ENCODE peak calls at places on chromosomes 2 and 18, in nine cellular contexts. One of them, this sample, is unnamed. For H3K4me1, the result is how much of the 10 kb centered on the place peaks cover.

GRCh38 chr2:238504181-238504711 is 77.5 kb downstream of the ASB1 start:
- DNase-seq in kidney: no peak
- DNase-seq in CD8-positive, alpha-beta memory T cell: no peak
- DNase-seq in right cardiac atrium: no peak
- DNase-seq in Karpas-422: no peak
- DNase-seq in heart right ventricle: no peak
- DNase-seq in HepG2: no peak
- DNase-seq in esophagus squamous epithelium: no peak
- DNase-seq in astrocyte: no peak
- DNase-seq in this sample: peak

GRCh38 chr2:29209551-29209950 is 94.3 kb downstream of the CLIP4 start:
- DNase-seq in CD8-positive, alpha-beta memory T cell: no peak
- DNase-seq in astrocyte: no peak
- DNase-seq in esophagus squamous epithelium: no peak
- DNase-seq in Karpas-422: no peak
- DNase-seq in right cardiac atrium: no peak
- DNase-seq in heart right ventricle: no peak
- DNase-seq in HepG2: no peak
- DNase-seq in kidney: no peak
- DNase-seq in this sample: no peak

GRCh38 chr2:71670430-71670795 is 217.1 kb downstream of the DYSF start:
- DNase-seq in esophagus squamous epithelium: no peak
- DNase-seq in kidney: peak
- DNase-seq in CD8-positive, alpha-beta memory T cell: no peak
- DNase-seq in Karpas-422: no peak
- DNase-seq in HepG2: no peak
- DNase-seq in right cardiac atrium: no peak
- DNase-seq in astrocyte: no peak
- DNase-seq in heart right ventricle: no peak
- DNase-seq in this sample: peak

GRCh38 chr2:150450765-150451164 is 36.7 kb downstream of the RND3 start:
- DNase-seq in CD8-positive, alpha-beta memory T cell: no peak
- DNase-seq in kidney: no peak
- DNase-seq in astrocyte: no peak
- DNase-seq in Karpas-422: no peak
- DNase-seq in heart right ventricle: no peak
- DNase-seq in esophagus squamous epithelium: no peak
- DNase-seq in right cardiac atrium: no peak
- DNase-seq in HepG2: no peak
- DNase-seq in this sample: no peak

GRCh38 chr2:39223909-39224308 is 19.9 kb downstream of the CDKL4 start:
- DNase-seq in esophagus squamous epithelium: no peak
- DNase-seq in CD8-positive, alpha-beta memory T cell: no peak
- DNase-seq in right cardiac atrium: no peak
- DNase-seq in kidney: no peak
- DNase-seq in heart right ventricle: no peak
- DNase-seq in Karpas-422: no peak
- DNase-seq in astrocyte: no peak
- DNase-seq in HepG2: no peak
- DNase-seq in this sample: no peak

GRCh38 chr18:34789768-34790344 is 79.8 kb downstream of the DTNA start:
- DNase-seq in kidney: no peak
- DNase-seq in HepG2: no peak
- DNase-seq in astrocyte: no peak
- DNase-seq in right cardiac atrium: no peak
- DNase-seq in esophagus squamous epithelium: no peak
- DNase-seq in CD8-positive, alpha-beta memory T cell: no peak
- DNase-seq in heart right ventricle: no peak
- DNase-seq in Karpas-422: no peak
- DNase-seq in this sample: no peak

GRCh38 chr18:32910694-32911296 is 138.0 kb upstream of the KLHL14 start:
- DNase-seq in HepG2: peak
- DNase-seq in kidney: no peak
- DNase-seq in heart right ventricle: no peak
- DNase-seq in Karpas-422: peak
- DNase-seq in right cardiac atrium: no peak
- DNase-seq in CD8-positive, alpha-beta memory T cell: no peak
- DNase-seq in esophagus squamous epithelium: no peak
- DNase-seq in astrocyte: peak
- DNase-seq in this sample: no peak

GRCh38 chr2:10167316-10167715 is 44.8 kb downstream of the RRM2 start:
- DNase-seq in astrocyte: no peak
- DNase-seq in kidney: no peak
- DNase-seq in right cardiac atrium: no peak
- DNase-seq in Karpas-422: no peak
- DNase-seq in heart right ventricle: no peak
- DNase-seq in esophagus squamous epithelium: no peak
- DNase-seq in CD8-positive, alpha-beta memory T cell: no peak
- DNase-seq in HepG2: no peak
- DNase-seq in this sample: no peak

GRCh38 chr18:67104700-67105284 is 411.7 kb downstream of the DSEL start:
- DNase-seq in esophagus squamous epithelium: no peak
- DNase-seq in astrocyte: peak
- DNase-seq in kidney: no peak
- DNase-seq in heart right ventricle: peak
- DNase-seq in HepG2: peak
- DNase-seq in CD8-positive, alpha-beta memory T cell: peak
- DNase-seq in Karpas-422: peak
- DNase-seq in right cardiac atrium: peak
- DNase-seq in this sample: no peak

GRCh38 chr2:179049203-179049545 is 763 bp downstream of the CCDC141 start:
- DNase-seq in CD8-positive, alpha-beta memory T cell: peak
- DNase-seq in Karpas-422: no peak
- DNase-seq in astrocyte: no peak
- DNase-seq in heart right ventricle: no peak
- DNase-seq in esophagus squamous epithelium: no peak
- DNase-seq in kidney: no peak
- DNase-seq in right cardiac atrium: no peak
- DNase-seq in HepG2: no peak
- DNase-seq in this sample: no peak

GRCh38 chr2:78999410-78999809 is 26.1 kb upstream of the REG3G start:
- DNase-seq in heart right ventricle: no peak
- DNase-seq in Karpas-422: peak
- DNase-seq in astrocyte: no peak
- DNase-seq in HepG2: no peak
- DNase-seq in CD8-positive, alpha-beta memory T cell: no peak
- DNase-seq in esophagus squamous epithelium: no peak
- DNase-seq in right cardiac atrium: no peak
- DNase-seq in kidney: no peak
- DNase-seq in this sample: no peak

GRCh38 chr2:224268441-224268840 is 133.5 kb downstream of the FAM124B start:
- DNase-seq in kidney: no peak
- DNase-seq in right cardiac atrium: no peak
- DNase-seq in heart right ventricle: no peak
- DNase-seq in Karpas-422: no peak
- DNase-seq in astrocyte: peak
- DNase-seq in esophagus squamous epithelium: no peak
- DNase-seq in HepG2: peak
- DNase-seq in CD8-positive, alpha-beta memory T cell: no peak
- DNase-seq in this sample: no peak

GRCh38 chr2:86371482-86372002 is 34.1 kb upstream of the REEP1 start:
- DNase-seq in Karpas-422: no peak
- DNase-seq in astrocyte: no peak
- DNase-seq in esophagus squamous epithelium: no peak
- DNase-seq in right cardiac atrium: no peak
- DNase-seq in heart right ventricle: no peak
- DNase-seq in CD8-positive, alpha-beta memory T cell: no peak
- DNase-seq in HepG2: no peak
- DNase-seq in kidney: no peak
- DNase-seq in this sample: no peak

GRCh38 chr2:1080984-1081383 is 130.3 kb downstream of the SNTG2 start:
- DNase-seq in CD8-positive, alpha-beta memory T cell: no peak
- DNase-seq in heart right ventricle: no peak
- DNase-seq in esophagus squamous epithelium: no peak
- DNase-seq in right cardiac atrium: no peak
- DNase-seq in astrocyte: no peak
- DNase-seq in Karpas-422: no peak
- DNase-seq in kidney: no peak
- DNase-seq in HepG2: no peak
- DNase-seq in this sample: no peak

GRCh38 chr2:154826827-154827226 is 128.3 kb downstream of the KCNJ3 start:
- DNase-seq in esophagus squamous epithelium: no peak
- DNase-seq in HepG2: no peak
- DNase-seq in astrocyte: no peak
- DNase-seq in CD8-positive, alpha-beta memory T cell: no peak
- DNase-seq in right cardiac atrium: no peak
- DNase-seq in Karpas-422: no peak
- DNase-seq in kidney: no peak
- DNase-seq in heart right ventricle: no peak
- DNase-seq in this sample: no peak

GRCh38 chr2:174662459-174662858 is 64.9 kb upstream of the WIPF1 start:
- DNase-seq in heart right ventricle: no peak
- DNase-seq in CD8-positive, alpha-beta memory T cell: no peak
- DNase-seq in Karpas-422: no peak
- DNase-seq in astrocyte: peak
- DNase-seq in HepG2: no peak
- DNase-seq in kidney: no peak
- DNase-seq in right cardiac atrium: no peak
- DNase-seq in esophagus squamous epithelium: no peak
- DNase-seq in this sample: peak

GRCh38 chr2:157443795-157444642 is at the start of gene CYTIP:
- DNase-seq in HepG2: no peak
- DNase-seq in heart right ventricle: peak
- DNase-seq in Karpas-422: peak
- DNase-seq in astrocyte: no peak
- DNase-seq in kidney: no peak
- DNase-seq in CD8-positive, alpha-beta memory T cell: peak
- DNase-seq in right cardiac atrium: peak
- DNase-seq in esophagus squamous epithelium: peak
- DNase-seq in this sample: no peak

GRCh38 chr2:40471868-40472267 is 20.0 kb upstream of the SLC8A1 start:
- DNase-seq in right cardiac atrium: no peak
- DNase-seq in CD8-positive, alpha-beta memory T cell: no peak
- DNase-seq in kidney: no peak
- DNase-seq in Karpas-422: no peak
- DNase-seq in esophagus squamous epithelium: no peak
- DNase-seq in HepG2: peak
- DNase-seq in heart right ventricle: no peak
- DNase-seq in astrocyte: no peak
- DNase-seq in this sample: no peak

GRCh38 chr2:199309411-199309810 is 148.3 kb downstream of the SATB2 start:
- DNase-seq in HepG2: no peak
- DNase-seq in astrocyte: no peak
- DNase-seq in heart right ventricle: no peak
- DNase-seq in esophagus squamous epithelium: no peak
- DNase-seq in right cardiac atrium: no peak
- DNase-seq in kidney: no peak
- DNase-seq in Karpas-422: no peak
- DNase-seq in CD8-positive, alpha-beta memory T cell: no peak
- DNase-seq in this sample: no peak

DNA sequence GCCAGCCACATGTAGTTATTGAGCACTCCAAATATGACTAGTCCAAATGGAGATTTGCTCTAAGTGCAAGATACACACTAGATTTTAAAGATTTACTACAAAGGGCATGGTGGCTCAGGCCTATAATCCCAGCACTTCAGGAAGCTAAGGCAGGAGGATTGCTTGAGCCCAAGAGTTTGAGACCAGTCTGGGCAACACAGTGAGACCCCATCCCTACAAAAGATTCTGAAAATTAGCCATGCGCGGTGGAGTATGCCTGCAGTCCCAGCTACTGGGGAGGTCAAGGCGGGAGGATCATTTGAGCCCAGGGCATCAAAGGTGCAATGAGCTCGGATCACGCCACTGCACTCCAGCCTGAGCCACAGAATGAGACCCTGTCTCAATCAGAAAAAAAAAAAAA is 93.5 kb upstream of the HNRNPA3 start:
- DNase-seq in Karpas-422: no peak
- DNase-seq in right cardiac atrium: no peak
- DNase-seq in heart right ventricle: no peak
- DNase-seq in CD8-positive, alpha-beta memory T cell: no peak
- DNase-seq in HepG2: no peak
- DNase-seq in astrocyte: no peak
- DNase-seq in esophagus squamous epithelium: no peak
- DNase-seq in kidney: no peak
- DNase-seq in this sample: no peak
- H3K27ac ChIP-seq in Karpas-422: no peak
- H3K27ac ChIP-seq in right cardiac atrium: no peak
- H3K27ac ChIP-seq in heart right ventricle: no peak
- H3K27ac ChIP-seq in CD8-positive, alpha-beta memory T cell: no peak
- H3K27ac ChIP-seq in HepG2: no peak
- H3K27ac ChIP-seq in astrocyte: no peak
- H3K27ac ChIP-seq in esophagus squamous epithelium: no peak
- H3K27ac ChIP-seq in kidney: no peak
- H3K27ac ChIP-seq in this sample: no peak

DNA sequence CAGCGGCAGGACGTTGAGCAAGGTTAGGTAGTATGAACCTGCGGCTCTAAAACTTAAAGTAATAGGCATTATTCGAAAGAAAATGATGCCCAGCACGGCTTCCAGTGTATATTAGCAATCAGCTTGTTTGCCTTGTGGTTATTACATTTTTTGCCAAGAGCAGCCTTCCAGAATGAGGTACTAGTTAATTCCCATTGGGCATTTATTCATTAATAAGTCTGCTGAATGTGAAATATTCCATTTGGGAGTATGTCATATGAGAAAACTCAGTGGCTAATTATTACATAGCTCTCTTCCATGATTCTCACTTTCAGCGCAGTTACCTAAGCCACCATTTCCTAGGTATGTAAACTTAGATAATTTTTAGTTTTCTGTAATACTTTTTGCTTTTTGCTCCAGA is 12.9 kb downstream of the CRIM1 start:
- DNase-seq in esophagus squamous epithelium: no peak
- DNase-seq in CD8-positive, alpha-beta memory T cell: no peak
- DNase-seq in Karpas-422: no peak
- DNase-seq in HepG2: no peak
- DNase-seq in heart right ventricle: no peak
- DNase-seq in right cardiac atrium: no peak
- DNase-seq in kidney: no peak
- DNase-seq in astrocyte: no peak
- DNase-seq in this sample: no peak
- H3K4me3 ChIP-seq in esophagus squamous epithelium: peak
- H3K4me3 ChIP-seq in CD8-positive, alpha-beta memory T cell: no peak
- H3K4me3 ChIP-seq in Karpas-422: no peak
- H3K4me3 ChIP-seq in HepG2: no peak
- H3K4me3 ChIP-seq in heart right ventricle: no peak
- H3K4me3 ChIP-seq in right cardiac atrium: no peak
- H3K4me3 ChIP-seq in kidney: peak
- H3K4me3 ChIP-seq in astrocyte: no peak
- H3K4me3 ChIP-seq in this sample: no peak

GRCh38 chr2:240437861-240438809 is 2.7 kb downstream of the GPC1 start:
- DNase-seq in right cardiac atrium: peak
- DNase-seq in CD8-positive, alpha-beta memory T cell: peak
- DNase-seq in astrocyte: peak
- DNase-seq in HepG2: peak
- DNase-seq in heart right ventricle: peak
- DNase-seq in kidney: peak
- DNase-seq in esophagus squamous epithelium: no peak
- DNase-seq in Karpas-422: peak
- DNase-seq in this sample: no peak
- H3K4me1 ChIP-seq in right cardiac atrium: under half
- H3K4me1 ChIP-seq in CD8-positive, alpha-beta memory T cell: under half
- H3K4me1 ChIP-seq in astrocyte: under half
- H3K4me1 ChIP-seq in HepG2: under half
- H3K4me1 ChIP-seq in heart right ventricle: under half
- H3K4me1 ChIP-seq in kidney: under half
- H3K4me1 ChIP-seq in esophagus squamous epithelium: half or more
- H3K4me1 ChIP-seq in Karpas-422: under half
- H3K4me1 ChIP-seq in this sample: under half

DNA sequence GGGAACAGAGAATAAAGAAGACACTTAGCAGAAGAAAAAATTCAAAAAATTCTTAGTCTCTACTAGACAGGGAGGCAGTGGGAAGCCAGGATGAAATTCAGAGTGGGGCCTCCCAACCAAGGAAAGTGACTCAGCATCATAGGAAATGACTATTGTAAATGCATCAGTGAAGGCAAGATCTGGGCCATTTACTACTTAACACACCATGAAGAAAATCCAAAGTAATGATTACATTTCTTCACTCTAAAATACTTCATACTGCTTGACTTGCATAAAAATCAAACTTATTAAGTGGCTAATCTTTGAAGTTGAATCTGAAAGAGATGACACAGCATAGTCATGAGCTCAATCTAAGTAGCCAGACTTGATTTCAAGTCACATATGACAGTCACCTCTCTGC is 405.8 kb upstream of the SLC39A10 start:
- DNase-seq in heart right ventricle: no peak
- DNase-seq in HepG2: no peak
- DNase-seq in CD8-positive, alpha-beta memory T cell: no peak
- DNase-seq in esophagus squamous epithelium: no peak
- DNase-seq in astrocyte: no peak
- DNase-seq in right cardiac atrium: no peak
- DNase-seq in Karpas-422: no peak
- DNase-seq in kidney: no peak
- DNase-seq in this sample: no peak
- H3K27ac ChIP-seq in heart right ventricle: no peak
- H3K27ac ChIP-seq in HepG2: no peak
- H3K27ac ChIP-seq in CD8-positive, alpha-beta memory T cell: no peak
- H3K27ac ChIP-seq in esophagus squamous epithelium: no peak
- H3K27ac ChIP-seq in astrocyte: no peak
- H3K27ac ChIP-seq in right cardiac atrium: no peak
- H3K27ac ChIP-seq in Karpas-422: no peak
- H3K27ac ChIP-seq in kidney: no peak
- H3K27ac ChIP-seq in this sample: no peak